ENCODE peak calls at places on chromosomes 3 and 15, in six cellular contexts. Y is neural crest cell, A is SK-N-DZ, T is smooth muscle cell of the brain vasculature, I is HT1080, D is activated T-cell treated with anti-CD3 and anti-CD28 coated beads for 48 hours. O is an unnamed sample.

GRCh38 chr15:63212050-63212973 is 22.9 kb downstream of the RAB8B start:
- DNase-seq in T (no peak), I (peak), A (no peak), D (no peak), Y (no peak), O (no peak)

GRCh38 chr3:109835958-109836357 is 498.6 kb upstream of the DPPA4 start:
- DNase-seq in A (no peak), I (no peak), D (no peak), T (no peak), Y (no peak), O (no peak)

GRCh38 chr3:169748670-169749069 is 16.2 kb downstream of the TERC start:
- DNase-seq in A (no peak), I (peak), D (no peak), Y (no peak), T (no peak), O (no peak)

GRCh38 chr3:53324011-53324544 is 23.3 kb downstream of the DCP1A start:
- DNase-seq in I (no peak), Y (no peak), T (no peak), A (peak), D (no peak), O (no peak)

GRCh38 chr3:110420158-110420641 is 651.4 kb upstream of the NECTIN3 start:
- DNase-seq in Y (no peak), I (peak), A (no peak), D (no peak), T (peak), O (no peak)

GRCh38 chr3:25033407-25034029 is 394.5 kb upstream of the RARB start:
- DNase-seq in D (no peak), I (peak), T (no peak), Y (peak), A (peak), O (no peak)

GRCh38 chr15:37079726-37080125 is 20.6 kb downstream of the MEIS2 start:
- DNase-seq in D (no peak), Y (no peak), I (no peak), T (no peak), A (no peak), O (no peak)

GRCh38 chr3:120153294-120153693 is 59.0 kb upstream of the GSK3B start:
- DNase-seq in A (no peak), T (no peak), I (peak), Y (no peak), D (no peak), O (no peak)

GRCh38 chr3:179589143-179589542 is 15.3 kb downstream of the MRPL47 start:
- DNase-seq in A (no peak), I (peak), T (no peak), Y (no peak), D (no peak), O (no peak)

GRCh38 chr3:120568624-120569023 is 27.5 kb upstream of the NDUFB4 start:
- DNase-seq in D (no peak), I (no peak), A (no peak), Y (no peak), T (no peak), O (no peak)

GRCh38 chr3:188298585-188298984 is 144.6 kb downstream of the LPP start:
- DNase-seq in A (no peak), Y (no peak), D (no peak), I (no peak), T (no peak), O (no peak)

GRCh38 chr3:113405180-113405579 is 36.1 kb downstream of the CFAP44 start:
- DNase-seq in T (no peak), Y (no peak), A (no peak), D (no peak), I (peak), O (no peak)

GRCh38 chr3:177966493-177966892 is 569.7 kb upstream of the KCNMB2 start:
- DNase-seq in A (no peak), I (no peak), T (no peak), Y (no peak), D (no peak), O (no peak)

GRCh38 chr3:45224824-45225464 is 1.1 kb downstream of the TMEM158 start:
- DNase-seq in D (no peak), Y (peak), A (peak), T (no peak), I (peak), O (no peak)

GRCh38 chr15:29815000-29815704 is 7.1 kb downstream of the TJP1 start:
- DNase-seq in I (no peak), T (no peak), D (no peak), A (no peak), Y (no peak), O (no peak)

GRCh38 chr3:126053513-126053912 is 30.4 kb downstream of the SLC41A3 start:
- DNase-seq in Y (no peak), T (no peak), I (peak), D (no peak), A (no peak), O (no peak)

GRCh38 chr3:12423918-12424634 is 60.2 kb upstream of the TSEN2 start:
- DNase-seq in T (no peak), Y (no peak), D (peak), A (peak), I (peak), O (no peak)

GRCh38 chr3:119585867-119586570 is 6.7 kb downstream of the ADPRH start:
- DNase-seq in A (no peak), T (no peak), I (no peak), Y (no peak), D (no peak), O (no peak)

GRCh38 chr3:78025916-78026315 is 986.0 kb downstream of the ROBO2 start:
- DNase-seq in T (no peak), D (no peak), I (peak), Y (no peak), A (no peak), O (no peak)

GRCh38 chr15:93861413-93861812 is 369.9 kb upstream of the MCTP2 start:
- DNase-seq in I (no peak), A (no peak), T (no peak), Y (no peak), D (no peak), O (no peak)

GRCh38 chr15:76636059-76636458 is 269.1 kb downstream of the SCAPER start:
- DNase-seq in I (no peak), T (no peak), D (no peak), Y (no peak), A (no peak), O (no peak)

GRCh38 chr3:62131620-62132019 is 241.7 kb downstream of the FEZF2 start:
- DNase-seq in Y (no peak), I (no peak), A (peak), D (no peak), T (no peak), O (no peak)

GRCh38 chr15:25065876-25066275 is 111.1 kb downstream of the SNRPN start:
- DNase-seq in D (no peak), Y (no peak), I (no peak), A (no peak), T (no peak), O (no peak)

GRCh38 chr15:88834211-88834812 is 31.1 kb downstream of the ACAN start:
- DNase-seq in A (no peak), Y (peak), T (no peak), D (no peak), I (peak), O (no peak)

GRCh38 chr3:168802761-168803160 is 707.0 kb upstream of the GOLIM4 start:
- DNase-seq in D (no peak), I (no peak), T (no peak), Y (no peak), A (no peak), O (no peak)

GRCh38 chr3:132189601-132190000 is 127.6 kb upstream of the ACP3 start:
- DNase-seq in T (no peak), Y (no peak), D (no peak), A (no peak), I (no peak), O (no peak)

GRCh38 chr3:138493804-138494606 is 59.6 kb downstream of the ESYT3 start:
- DNase-seq in Y (no peak), T (no peak), A (no peak), I (peak), D (no peak), O (no peak)

GRCh38 chr15:98715890-98716443 is 67.6 kb downstream of the IGF1R start:
- DNase-seq in Y (no peak), D (no peak), I (no peak), A (no peak), T (no peak), O (no peak)

GRCh38 chr3:134516905-134517304 is 31.0 kb downstream of the CEP63 start:
- DNase-seq in T (no peak), D (no peak), A (no peak), I (no peak), Y (no peak), O (no peak)

GRCh38 chr15:91129436-91129835 is 29.4 kb downstream of the SV2B start:
- DNase-seq in T (no peak), A (no peak), Y (no peak), I (no peak), D (no peak), O (no peak)

GRCh38 chr15:70268698-70269251 is 171.1 kb upstream of the TLE3 start:
- DNase-seq in I (no peak), Y (no peak), A (no peak), T (no peak), D (no peak), O (no peak)

GRCh38 chr3:32371466-32372212 is 20.0 kb upstream of the CMTM7 start:
- DNase-seq in A (no peak), Y (no peak), D (no peak), T (no peak), I (no peak), O (no peak)

GRCh38 chr3:195880037-195880431 is 28.3 kb downstream of the TNK2 start:
- DNase-seq in D (no peak), T (no peak), Y (no peak), A (no peak), I (no peak), O (no peak)

GRCh38 chr3:104521606-104522336 is 844.9 kb upstream of the ALCAM start:
- DNase-seq in I (no peak), D (no peak), A (no peak), Y (no peak), T (no peak), O (no peak)